ENCODE peak calls at places on chromosomes 13 and 19, in ten cellular contexts. One of them, this sample, is unnamed.

GRCh38 chr19:18068395-18068794 is 18.3 kb downstream of the IL12RB1 start:
- DNase-seq in GDM1: no peak
- DNase-seq in adrenal gland: no peak
- DNase-seq in lower leg skin: no peak
- DNase-seq in Daoy: no peak
- DNase-seq in foreskin fibroblast: no peak
- DNase-seq in NCI-H2081: no peak
- DNase-seq in NCI-H1092: no peak
- DNase-seq in MCF 10A: no peak
- DNase-seq in activated CD4-positive, alpha-beta T cell treated with anti-CD3 and anti-CD28 coated beads for 48 hours: no peak
- DNase-seq in this sample: no peak

GRCh38 chr13:113187263-113187669 is 21.2 kb downstream of the PCID2 start:
- DNase-seq in NCI-H2081: no peak
- DNase-seq in adrenal gland: peak; percentile 96
- DNase-seq in MCF 10A: peak; percentile 98
- DNase-seq in Daoy: peak; percentile 97
- DNase-seq in activated CD4-positive, alpha-beta T cell treated with anti-CD3 and anti-CD28 coated beads for 48 hours: peak; percentile 86
- DNase-seq in NCI-H1092: no peak
- DNase-seq in GDM1: no peak
- DNase-seq in foreskin fibroblast: peak; percentile 99
- DNase-seq in lower leg skin: peak; percentile 97
- DNase-seq in this sample: peak; percentile 100

GRCh38 chr19:33150852-33151518 is 19.1 kb downstream of the WDR88 start:
- DNase-seq in NCI-H2081: no peak
- DNase-seq in lower leg skin: no peak
- DNase-seq in GDM1: no peak
- DNase-seq in activated CD4-positive, alpha-beta T cell treated with anti-CD3 and anti-CD28 coated beads for 48 hours: no peak
- DNase-seq in NCI-H1092: no peak
- DNase-seq in foreskin fibroblast: no peak
- DNase-seq in adrenal gland: no peak
- DNase-seq in Daoy: no peak
- DNase-seq in MCF 10A: no peak
- DNase-seq in this sample: no peak

GRCh38 chr13:111948811-111949210 is 118.1 kb upstream of the SOX1 start:
- DNase-seq in foreskin fibroblast: no peak
- DNase-seq in NCI-H1092: no peak
- DNase-seq in Daoy: no peak
- DNase-seq in activated CD4-positive, alpha-beta T cell treated with anti-CD3 and anti-CD28 coated beads for 48 hours: no peak
- DNase-seq in lower leg skin: peak; percentile 60
- DNase-seq in GDM1: no peak
- DNase-seq in MCF 10A: no peak
- DNase-seq in adrenal gland: peak; percentile 10
- DNase-seq in NCI-H2081: no peak
- DNase-seq in this sample: no peak

GRCh38 chr13:30027569-30028455 is 177.4 kb upstream of the UBL3 start:
- DNase-seq in NCI-H1092: no peak
- DNase-seq in MCF 10A: no peak
- DNase-seq in foreskin fibroblast: peak; percentile 38
- DNase-seq in lower leg skin: no peak
- DNase-seq in adrenal gland: no peak
- DNase-seq in activated CD4-positive, alpha-beta T cell treated with anti-CD3 and anti-CD28 coated beads for 48 hours: no peak
- DNase-seq in GDM1: no peak
- DNase-seq in Daoy: no peak
- DNase-seq in NCI-H2081: no peak
- DNase-seq in this sample: no peak

GRCh38 chr19:52527954-52528326 is 472 bp downstream of the ZNF808 start:
- DNase-seq in NCI-H1092: no peak
- DNase-seq in GDM1: no peak
- DNase-seq in NCI-H2081: no peak
- DNase-seq in foreskin fibroblast: peak; percentile 30
- DNase-seq in Daoy: peak; percentile 15
- DNase-seq in activated CD4-positive, alpha-beta T cell treated with anti-CD3 and anti-CD28 coated beads for 48 hours: no peak
- DNase-seq in adrenal gland: peak; percentile 54
- DNase-seq in MCF 10A: peak; percentile 8
- DNase-seq in lower leg skin: no peak
- DNase-seq in this sample: no peak

GRCh38 chr13:112444001-112444311 is 67.8 kb downstream of the SPACA7 start:
- DNase-seq in MCF 10A: peak; percentile 50
- DNase-seq in foreskin fibroblast: peak; percentile 72
- DNase-seq in NCI-H1092: peak; percentile 76
- DNase-seq in Daoy: peak; percentile 75
- DNase-seq in lower leg skin: peak; percentile 87
- DNase-seq in activated CD4-positive, alpha-beta T cell treated with anti-CD3 and anti-CD28 coated beads for 48 hours: peak; percentile 78
- DNase-seq in GDM1: peak; percentile 30
- DNase-seq in NCI-H2081: peak; percentile 68
- DNase-seq in adrenal gland: peak; percentile 79
- DNase-seq in this sample: peak; percentile 24

GRCh38 chr19:58558623-58559274 is 338 bp upstream of the UBE2M start:
- DNase-seq in activated CD4-positive, alpha-beta T cell treated with anti-CD3 and anti-CD28 coated beads for 48 hours: peak; percentile 100
- DNase-seq in Daoy: peak; percentile 100
- DNase-seq in GDM1: no peak
- DNase-seq in foreskin fibroblast: peak; percentile 99
- DNase-seq in adrenal gland: peak; percentile 100
- DNase-seq in MCF 10A: peak; percentile 99
- DNase-seq in lower leg skin: peak; percentile 100
- DNase-seq in NCI-H2081: no peak
- DNase-seq in NCI-H1092: no peak
- DNase-seq in this sample: peak; percentile 97

GRCh38 chr13:70255406-70255991 is 147.2 kb upstream of the KLHL1 start:
- DNase-seq in NCI-H2081: no peak
- DNase-seq in GDM1: no peak
- DNase-seq in adrenal gland: no peak
- DNase-seq in activated CD4-positive, alpha-beta T cell treated with anti-CD3 and anti-CD28 coated beads for 48 hours: no peak
- DNase-seq in MCF 10A: no peak
- DNase-seq in foreskin fibroblast: no peak
- DNase-seq in NCI-H1092: no peak
- DNase-seq in lower leg skin: no peak
- DNase-seq in Daoy: peak; percentile 1
- DNase-seq in this sample: no peak

GRCh38 chr13:113005997-113006396 is 37.0 kb downstream of the MCF2L start:
- DNase-seq in MCF 10A: no peak
- DNase-seq in adrenal gland: no peak
- DNase-seq in Daoy: no peak
- DNase-seq in GDM1: no peak
- DNase-seq in foreskin fibroblast: no peak
- DNase-seq in NCI-H2081: no peak
- DNase-seq in lower leg skin: no peak
- DNase-seq in NCI-H1092: no peak
- DNase-seq in activated CD4-positive, alpha-beta T cell treated with anti-CD3 and anti-CD28 coated beads for 48 hours: no peak
- DNase-seq in this sample: no peak

This sample was measured in HCEC 1CT.